ENCODE peak calls at places on chromosomes 3 and 15, in nine cellular contexts. O is transverse colon, C is SK-N-SH, K is HepG2, V is A549, R is ovary, N is GM12878, A is upper lobe of left lung, E is K562. H is an unnamed sample.

GRCh38 chr15:95995375-95996168 is 334.9 kb upstream of the NR2F2 start:
- DNase-seq in O (no peak), C (no peak), K (no peak), V (no peak), R (no peak), N (no peak), A (no peak), E (no peak), H (no peak)

GRCh38 chr3:13584901-13585300 is 36.0 kb downstream of the FBLN2 start:
- DNase-seq in O (no peak), C (no peak), K (no peak), V (no peak), R (no peak), N (no peak), A (no peak), E (no peak), H (no peak)

GRCh38 chr15:90836296-90836871 is 32.0 kb upstream of the FURIN start:
- DNase-seq in O (no peak), C (no peak), K (peak; percentile 53), V (peak; percentile 72), R (no peak), N (no peak), A (no peak), E (peak; percentile 66), H (no peak)

GRCh38 chr3:45981321-45982038 is 14.1 kb downstream of the FYCO1 start:
- DNase-seq in O (no peak), C (no peak), K (no peak), V (no peak), R (no peak), N (no peak), A (no peak), E (peak; percentile 54), H (no peak)

GRCh38 chr3:111608378-111608777 is 13.2 kb upstream of the ZBED2 start:
- DNase-seq in O (no peak), C (no peak), K (no peak), V (no peak), R (no peak), N (no peak), A (no peak), E (no peak), H (no peak)

GRCh38 chr3:172194702-172195392 is 155.5 kb downstream of the FNDC3B start:
- DNase-seq in O (no peak), C (peak; percentile 41), K (no peak), V (peak; percentile 55), R (no peak), N (no peak), A (no peak), E (no peak), H (no peak)

GRCh38 chr15:27958911-27959598 is 140.1 kb downstream of the OCA2 start:
- DNase-seq in O (no peak), C (no peak), K (no peak), V (no peak), R (no peak), N (no peak), A (no peak), E (no peak), H (no peak)

GRCh38 chr3:159969-160368 is 36.6 kb upstream of the CHL1 start:
- DNase-seq in O (no peak), C (no peak), K (no peak), V (no peak), R (no peak), N (no peak), A (no peak), E (no peak), H (no peak)

GRCh38 chr3:16252243-16252978 is 12.3 kb downstream of the DPH3 start:
- DNase-seq in O (no peak), C (no peak), K (peak; percentile 91), V (no peak), R (no peak), N (peak; percentile 32), A (no peak), E (no peak), H (no peak)

GRCh38 chr3:39260957-39261356 is 18.9 kb downstream of the CX3CR1 start:
- DNase-seq in O (peak; percentile 54), C (peak; percentile 29), K (peak; percentile 19), V (peak; percentile 75), R (peak; percentile 61), N (peak; percentile 27), A (no peak), E (peak; percentile 67), H (peak; percentile 74)

GRCh38 chr15:53752406-53752805 is 7.1 kb downstream of the WDR72 start:
- DNase-seq in O (no peak), C (no peak), K (no peak), V (no peak), R (no peak), N (no peak), A (no peak), E (no peak), H (no peak)

GRCh38 chr3:148379763-148380162 is 317.9 kb upstream of the AGTR1 start:
- DNase-seq in O (no peak), C (peak; percentile 18), K (peak; percentile 71), V (peak; percentile 19), R (no peak), N (no peak), A (no peak), E (no peak), H (no peak)

GRCh38 chr3:115245899-115246298 is 98.8 kb upstream of the ZBTB20 start:
- DNase-seq in O (no peak), C (no peak), K (no peak), V (no peak), R (no peak), N (no peak), A (no peak), E (no peak), H (no peak)

GRCh38 chr3:151283907-151284461 is 5.6 kb upstream of the P2RY14 start:
- DNase-seq in O (no peak), C (no peak), K (peak; percentile 84), V (no peak), R (no peak), N (no peak), A (no peak), E (no peak), H (no peak)

GRCh38 chr3:129470861-129471260 is 30.8 kb downstream of the IFT122 start:
- DNase-seq in O (no peak), C (no peak), K (no peak), V (no peak), R (no peak), N (no peak), A (no peak), E (no peak), H (no peak)

GRCh38 chr15:86162172-86162591 is 82.5 kb downstream of the AGBL1 start:
- DNase-seq in O (no peak), C (no peak), K (no peak), V (no peak), R (no peak), N (no peak), A (no peak), E (no peak), H (no peak)

GRCh38 chr15:29039466-29040366 is 153.9 kb downstream of the APBA2 start:
- DNase-seq in O (no peak), C (no peak), K (no peak), V (no peak), R (no peak), N (peak; percentile 7), A (no peak), E (no peak), H (no peak)

GRCh38 chr15:55766676-55767075 is 23.7 kb upstream of the PRTG start:
- DNase-seq in O (no peak), C (no peak), K (no peak), V (no peak), R (no peak), N (no peak), A (no peak), E (no peak), H (no peak)

GRCh38 chr3:21543380-21544075 is 207.5 kb downstream of the ZNF385D start:
- DNase-seq in O (no peak), C (no peak), K (no peak), V (no peak), R (no peak), N (no peak), A (peak; percentile 37), E (peak; percentile 15), H (no peak)

DNA sequence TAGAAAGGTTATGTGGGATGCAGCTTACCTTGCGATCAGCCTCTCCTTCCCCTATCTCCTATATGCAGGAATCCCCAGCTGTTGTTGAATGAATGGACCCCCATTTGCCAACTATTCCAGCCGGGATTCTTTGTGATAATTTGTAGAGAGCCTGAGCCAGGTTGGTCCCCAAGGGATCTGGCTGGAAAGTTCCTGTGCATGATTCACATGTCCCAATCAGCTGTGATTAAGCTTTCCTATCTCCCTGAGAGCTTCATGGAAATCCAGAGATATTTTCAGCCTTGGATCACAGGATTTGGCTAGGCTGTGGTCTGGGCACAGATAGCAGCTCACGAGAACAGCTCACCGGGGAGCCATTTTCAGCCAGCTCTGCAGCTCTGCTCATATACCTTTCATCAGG is 76.7 kb downstream of the ARNT2 start:
- DNase-seq in O (peak; percentile 22), C (no peak), K (no peak), V (no peak), R (peak; percentile 78), N (no peak), A (no peak), E (no peak), H (peak; percentile 84)
- TF ChIP-seq EP300 in O (no peak), C (peak; percentile 96), K (no peak), V (no peak), R (no peak), N (no peak), A (no peak), E (no peak), H (peak; percentile 81)

DNA sequence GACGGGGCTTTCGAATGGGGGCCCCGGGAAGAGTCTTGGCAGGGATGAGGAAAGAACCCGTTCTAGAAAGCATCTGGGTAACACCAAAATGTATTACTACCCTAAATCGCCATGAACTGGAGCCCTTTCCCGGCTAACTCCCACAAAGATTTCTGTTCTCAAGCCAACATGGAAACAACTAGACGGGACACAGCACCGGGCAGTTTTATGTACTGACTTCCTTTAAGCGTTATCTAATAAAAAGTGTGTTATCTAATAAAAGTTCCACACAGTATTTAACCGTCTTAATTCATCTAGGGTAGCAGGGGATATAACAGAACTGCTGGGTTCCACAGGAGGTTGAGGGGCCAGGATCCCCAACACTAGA is 308 bp upstream of the C3orf62 start:
- DNase-seq in O (no peak), C (no peak), K (no peak), V (no peak), R (no peak), N (no peak), A (no peak), E (no peak), H (no peak)
- H3K4me3 ChIP-seq in O (peak overlapping the region; percentile 39), C (peak overlapping the region; percentile 32), K (no peak overlapping the region), V (peak overlapping the region; percentile 46), R (peak overlapping the region; percentile 42), N (peak overlapping the region; percentile 66), A (peak overlapping the region; percentile 19), E (no peak overlapping the region), H (peak overlapping the region; percentile 47)

DNA sequence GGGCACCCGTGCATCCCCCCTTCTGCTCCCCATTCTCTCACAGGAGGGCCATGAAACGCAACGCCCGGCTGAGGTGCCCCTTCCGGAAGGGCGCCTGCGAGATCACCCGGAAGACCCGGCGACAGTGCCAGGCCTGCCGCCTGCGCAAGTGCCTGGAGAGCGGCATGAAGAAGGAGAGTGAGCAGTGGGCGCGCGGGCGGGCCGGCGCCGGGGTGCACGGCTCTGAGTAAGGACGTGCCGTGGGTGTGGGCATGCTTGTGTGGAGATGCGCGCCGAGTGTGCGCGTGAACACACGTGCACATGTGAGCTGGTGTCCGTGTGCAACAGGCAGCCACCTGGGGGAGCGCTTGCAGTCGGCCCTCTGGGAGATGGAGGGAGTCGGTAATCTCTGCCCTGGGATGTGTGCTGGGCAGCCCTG is 28.1 kb downstream of the NR1I2 start:
- DNase-seq in O (peak; percentile 15), C (no peak), K (no peak), V (no peak), R (peak; percentile 47), N (peak; percentile 35), A (peak; percentile 90), E (no peak), H (no peak)
- TF ChIP-seq EP300 in O (no peak), C (no peak), K (no peak), V (no peak), R (no peak), N (no peak), A (no peak), E (no peak), H (no peak)

GRCh38 chr3:72134989-72135451 is 350.1 kb upstream of the PROK2 start:
- DNase-seq in O (no peak), C (no peak), K (no peak), V (no peak), R (no peak), N (no peak), A (no peak), E (no peak), H (no peak)
- H3K4me3 ChIP-seq in O (no peak overlapping the region), C (no peak overlapping the region), K (no peak overlapping the region), V (no peak overlapping the region), R (no peak overlapping the region), N (no peak overlapping the region), A (no peak overlapping the region), E (no peak overlapping the region), H (no peak overlapping the region)